ENCODE peak calls at places on chromosomes 6 and 20, in eight cellular contexts. One of them, this sample, is unnamed.

GRCh38 chr20:41180599-41181333 is 43.4 kb downstream of the PLCG1 start:
- DNase-seq in stimulated activated naive CD4-positive, alpha-beta T cell: no peak
- DNase-seq in ACHN: no peak
- DNase-seq in upper lobe of right lung: no peak
- DNase-seq in stimulated activated CD4-positive, alpha-beta T cell treated with anti-CD3 and anti-CD28 coated beads, Interleukin-4, amount 100 ng/mL, for 1 hour: no peak
- DNase-seq in body of pancreas: no peak
- DNase-seq in SW480: no peak
- DNase-seq in left lobe of liver: no peak
- DNase-seq in this sample: peak

GRCh38 chr6:54697423-54697822 is 149.1 kb upstream of the FAM83B start:
- DNase-seq in stimulated activated naive CD4-positive, alpha-beta T cell: no peak
- DNase-seq in ACHN: no peak
- DNase-seq in upper lobe of right lung: no peak
- DNase-seq in stimulated activated CD4-positive, alpha-beta T cell treated with anti-CD3 and anti-CD28 coated beads, Interleukin-4, amount 100 ng/mL, for 1 hour: no peak
- DNase-seq in body of pancreas: peak
- DNase-seq in SW480: no peak
- DNase-seq in left lobe of liver: no peak
- DNase-seq in this sample: no peak

GRCh38 chr6:107108201-107108890 is 7.0 kb downstream of the BEND3 start:
- DNase-seq in stimulated activated naive CD4-positive, alpha-beta T cell: no peak
- DNase-seq in ACHN: no peak
- DNase-seq in upper lobe of right lung: no peak
- DNase-seq in stimulated activated CD4-positive, alpha-beta T cell treated with anti-CD3 and anti-CD28 coated beads, Interleukin-4, amount 100 ng/mL, for 1 hour: no peak
- DNase-seq in body of pancreas: no peak
- DNase-seq in SW480: no peak
- DNase-seq in left lobe of liver: no peak
- DNase-seq in this sample: no peak

GRCh38 chr20:46260936-46261454 is 47.3 kb downstream of the CDH22 start:
- DNase-seq in stimulated activated naive CD4-positive, alpha-beta T cell: no peak
- DNase-seq in ACHN: no peak
- DNase-seq in upper lobe of right lung: no peak
- DNase-seq in stimulated activated CD4-positive, alpha-beta T cell treated with anti-CD3 and anti-CD28 coated beads, Interleukin-4, amount 100 ng/mL, for 1 hour: no peak
- DNase-seq in body of pancreas: no peak
- DNase-seq in SW480: no peak
- DNase-seq in left lobe of liver: no peak
- DNase-seq in this sample: no peak

GRCh38 chr6:78770766-78771165 is 96.6 kb upstream of the IRAK1BP1 start:
- DNase-seq in stimulated activated naive CD4-positive, alpha-beta T cell: no peak
- DNase-seq in ACHN: peak
- DNase-seq in upper lobe of right lung: no peak
- DNase-seq in stimulated activated CD4-positive, alpha-beta T cell treated with anti-CD3 and anti-CD28 coated beads, Interleukin-4, amount 100 ng/mL, for 1 hour: no peak
- DNase-seq in body of pancreas: no peak
- DNase-seq in SW480: no peak
- DNase-seq in left lobe of liver: no peak
- DNase-seq in this sample: no peak

GRCh38 chr6:127737009-127737486 is 160.1 kb downstream of the C6orf58 start:
- DNase-seq in stimulated activated naive CD4-positive, alpha-beta T cell: peak
- DNase-seq in ACHN: peak
- DNase-seq in upper lobe of right lung: no peak
- DNase-seq in stimulated activated CD4-positive, alpha-beta T cell treated with anti-CD3 and anti-CD28 coated beads, Interleukin-4, amount 100 ng/mL, for 1 hour: peak
- DNase-seq in body of pancreas: peak
- DNase-seq in SW480: peak
- DNase-seq in left lobe of liver: no peak
- DNase-seq in this sample: no peak

GRCh38 chr6:168508903-168509302 is 67.9 kb downstream of the SMOC2 start:
- DNase-seq in stimulated activated naive CD4-positive, alpha-beta T cell: no peak
- DNase-seq in ACHN: no peak
- DNase-seq in upper lobe of right lung: no peak
- DNase-seq in stimulated activated CD4-positive, alpha-beta T cell treated with anti-CD3 and anti-CD28 coated beads, Interleukin-4, amount 100 ng/mL, for 1 hour: no peak
- DNase-seq in body of pancreas: no peak
- DNase-seq in SW480: no peak
- DNase-seq in left lobe of liver: no peak
- DNase-seq in this sample: no peak

GRCh38 chr6:105067329-105067728 is 110.4 kb downstream of the LIN28B start:
- DNase-seq in stimulated activated naive CD4-positive, alpha-beta T cell: no peak
- DNase-seq in ACHN: no peak
- DNase-seq in upper lobe of right lung: no peak
- DNase-seq in stimulated activated CD4-positive, alpha-beta T cell treated with anti-CD3 and anti-CD28 coated beads, Interleukin-4, amount 100 ng/mL, for 1 hour: no peak
- DNase-seq in body of pancreas: no peak
- DNase-seq in SW480: no peak
- DNase-seq in left lobe of liver: no peak
- DNase-seq in this sample: no peak

GRCh38 chr6:165889636-165890403 is 226.8 kb upstream of the PDE10A start:
- DNase-seq in stimulated activated naive CD4-positive, alpha-beta T cell: no peak
- DNase-seq in ACHN: peak
- DNase-seq in upper lobe of right lung: no peak
- DNase-seq in stimulated activated CD4-positive, alpha-beta T cell treated with anti-CD3 and anti-CD28 coated beads, Interleukin-4, amount 100 ng/mL, for 1 hour: no peak
- DNase-seq in body of pancreas: peak
- DNase-seq in SW480: peak
- DNase-seq in left lobe of liver: no peak
- DNase-seq in this sample: no peak

GRCh38 chr20:17943343-17943742 is 25.3 kb downstream of the SNX5 start:
- DNase-seq in stimulated activated naive CD4-positive, alpha-beta T cell: no peak
- DNase-seq in ACHN: no peak
- DNase-seq in upper lobe of right lung: no peak
- DNase-seq in stimulated activated CD4-positive, alpha-beta T cell treated with anti-CD3 and anti-CD28 coated beads, Interleukin-4, amount 100 ng/mL, for 1 hour: no peak
- DNase-seq in body of pancreas: no peak
- DNase-seq in SW480: no peak
- DNase-seq in left lobe of liver: no peak
- DNase-seq in this sample: no peak

GRCh38 chr6:161169690-161170089 is 104.2 kb downstream of the AGPAT4 start:
- DNase-seq in stimulated activated naive CD4-positive, alpha-beta T cell: no peak
- DNase-seq in ACHN: peak
- DNase-seq in upper lobe of right lung: no peak
- DNase-seq in stimulated activated CD4-positive, alpha-beta T cell treated with anti-CD3 and anti-CD28 coated beads, Interleukin-4, amount 100 ng/mL, for 1 hour: no peak
- DNase-seq in body of pancreas: peak
- DNase-seq in SW480: no peak
- DNase-seq in left lobe of liver: no peak
- DNase-seq in this sample: no peak

GRCh38 chr6:142285235-142286087 is 16.3 kb upstream of the ADGRG6 start:
- DNase-seq in stimulated activated naive CD4-positive, alpha-beta T cell: no peak
- DNase-seq in ACHN: no peak
- DNase-seq in upper lobe of right lung: no peak
- DNase-seq in stimulated activated CD4-positive, alpha-beta T cell treated with anti-CD3 and anti-CD28 coated beads, Interleukin-4, amount 100 ng/mL, for 1 hour: no peak
- DNase-seq in body of pancreas: no peak
- DNase-seq in SW480: no peak
- DNase-seq in left lobe of liver: peak
- DNase-seq in this sample: no peak

GRCh38 chr6:20936949-20937348 is 402.7 kb downstream of the CDKAL1 start:
- DNase-seq in stimulated activated naive CD4-positive, alpha-beta T cell: no peak
- DNase-seq in ACHN: no peak
- DNase-seq in upper lobe of right lung: no peak
- DNase-seq in stimulated activated CD4-positive, alpha-beta T cell treated with anti-CD3 and anti-CD28 coated beads, Interleukin-4, amount 100 ng/mL, for 1 hour: no peak
- DNase-seq in body of pancreas: no peak
- DNase-seq in SW480: no peak
- DNase-seq in left lobe of liver: no peak
- DNase-seq in this sample: no peak

GRCh38 chr6:109008537-109008950 is 86.1 kb downstream of the SESN1 start:
- DNase-seq in stimulated activated naive CD4-positive, alpha-beta T cell: peak
- DNase-seq in ACHN: peak
- DNase-seq in upper lobe of right lung: no peak
- DNase-seq in stimulated activated CD4-positive, alpha-beta T cell treated with anti-CD3 and anti-CD28 coated beads, Interleukin-4, amount 100 ng/mL, for 1 hour: no peak
- DNase-seq in body of pancreas: peak
- DNase-seq in SW480: no peak
- DNase-seq in left lobe of liver: no peak
- DNase-seq in this sample: no peak

GRCh38 chr20:64220420-64220819 is 35.1 kb upstream of the PCMTD2 start:
- DNase-seq in stimulated activated naive CD4-positive, alpha-beta T cell: no peak
- DNase-seq in ACHN: no peak
- DNase-seq in upper lobe of right lung: no peak
- DNase-seq in stimulated activated CD4-positive, alpha-beta T cell treated with anti-CD3 and anti-CD28 coated beads, Interleukin-4, amount 100 ng/mL, for 1 hour: no peak
- DNase-seq in body of pancreas: no peak
- DNase-seq in SW480: no peak
- DNase-seq in left lobe of liver: no peak
- DNase-seq in this sample: no peak

GRCh38 chr6:83889625-83890024 is 30.1 kb downstream of the CYB5R4 start:
- DNase-seq in stimulated activated naive CD4-positive, alpha-beta T cell: no peak
- DNase-seq in ACHN: no peak
- DNase-seq in upper lobe of right lung: no peak
- DNase-seq in stimulated activated CD4-positive, alpha-beta T cell treated with anti-CD3 and anti-CD28 coated beads, Interleukin-4, amount 100 ng/mL, for 1 hour: no peak
- DNase-seq in body of pancreas: no peak
- DNase-seq in SW480: no peak
- DNase-seq in left lobe of liver: no peak
- DNase-seq in this sample: no peak

GRCh38 chr6:3538536-3538935 is 81.7 kb upstream of the SLC22A23 start:
- DNase-seq in stimulated activated naive CD4-positive, alpha-beta T cell: no peak
- DNase-seq in ACHN: no peak
- DNase-seq in upper lobe of right lung: no peak
- DNase-seq in stimulated activated CD4-positive, alpha-beta T cell treated with anti-CD3 and anti-CD28 coated beads, Interleukin-4, amount 100 ng/mL, for 1 hour: no peak
- DNase-seq in body of pancreas: no peak
- DNase-seq in SW480: no peak
- DNase-seq in left lobe of liver: no peak
- DNase-seq in this sample: no peak

This sample was measured in RWPE2.